ENCODE peak calls at places on chromosomes 12 and 14, in seven cellular contexts. J is Karpas-422, N is IMR-90, X is astrocyte, W is BJ, V is AG04449, L is stomach. Y is an unnamed sample.

GRCh38 chr12:4250691-4251090 is 22.9 kb upstream of the CCND2 start:
- DNase-seq in J (no peak), N (no peak), X (no peak), W (no peak), V (no peak), L (no peak), Y (no peak)

GRCh38 chr12:78703820-78704525 is 160.6 kb upstream of the SYT1 start:
- DNase-seq in J (no peak), N (peak; percentile 91), X (peak; percentile 95), W (peak; percentile 91), V (peak; percentile 73), L (no peak), Y (peak; percentile 56)

GRCh38 chr14:88825078-88825458 is 617 bp downstream of the TTC8 start:
- DNase-seq in J (no peak), N (peak; percentile 23), X (peak; percentile 25), W (no peak), V (no peak), L (no peak), Y (no peak)

GRCh38 chr14:76647699-76648298 is 113.5 kb upstream of the VASH1 start:
- DNase-seq in J (peak; percentile 87), N (peak; percentile 59), X (peak; percentile 36), W (no peak), V (no peak), L (no peak), Y (peak; percentile 29)

GRCh38 chr14:44935155-44935554 is 26.6 kb downstream of the KLHL28 start:
- DNase-seq in J (no peak), N (peak; percentile 30), X (no peak), W (no peak), V (no peak), L (no peak), Y (no peak)

GRCh38 chr14:54564071-54564798 is 2.7 kb upstream of the SAMD4A start:
- DNase-seq in J (peak; percentile 88), N (peak; percentile 48), X (peak; percentile 27), W (no peak), V (no peak), L (no peak), Y (no peak)

GRCh38 chr14:24172871-24173281 is 996 bp downstream of the REC8 start:
- DNase-seq in J (no peak), N (no peak), X (no peak), W (no peak), V (no peak), L (no peak), Y (no peak)

GRCh38 chr12:130706885-130707570 is 9.1 kb downstream of the RIMBP2 start:
- DNase-seq in J (no peak), N (no peak), X (no peak), W (no peak), V (no peak), L (no peak), Y (no peak)

GRCh38 chr14:96056509-96057422 is 17.6 kb downstream of the C14orf132 start:
- DNase-seq in J (peak; percentile 90), N (no peak), X (no peak), W (no peak), V (no peak), L (peak; percentile 36), Y (no peak)

GRCh38 chr14:99663716-99664635 is 19.0 kb downstream of the HHIPL1 start:
- DNase-seq in J (no peak), N (no peak), X (no peak), W (no peak), V (no peak), L (no peak), Y (no peak)

DNA sequence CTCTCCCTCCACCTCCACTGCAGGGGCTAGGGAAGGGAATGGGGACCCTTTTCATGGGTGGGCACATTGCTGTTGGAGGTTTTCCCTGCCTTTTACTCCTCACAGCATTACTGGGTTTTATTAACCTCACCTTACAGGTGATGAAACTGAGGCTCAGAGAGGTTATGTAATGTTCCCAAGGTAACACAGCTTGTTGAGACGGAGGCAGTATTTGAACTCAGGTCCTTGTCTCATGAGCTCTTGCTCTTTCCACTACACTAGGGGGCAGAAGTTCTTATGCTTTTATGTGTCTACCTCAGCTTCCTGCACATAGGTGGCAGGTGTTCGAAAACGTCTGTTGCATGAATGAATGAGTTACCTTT is 11.7 kb downstream of the CISTR start:
- DNase-seq in J (no peak), N (no peak), X (no peak), W (no peak), V (no peak), L (no peak), Y (no peak)
- H3K4me3 ChIP-seq in J (no peak overlapping the region), N (no peak overlapping the region), X (no peak overlapping the region), W (no peak overlapping the region), V (no peak overlapping the region), L (peak overlapping the region; percentile 13), Y (no peak overlapping the region)

GRCh38 chr12:39906237-39906636 is 199.6 kb downstream of the SLC2A13 start:
- DNase-seq in J (no peak), N (no peak), X (no peak), W (no peak), V (no peak), L (no peak), Y (no peak)
- H3K4me3 ChIP-seq in J (no peak overlapping the region), N (no peak overlapping the region), X (no peak overlapping the region), W (no peak overlapping the region), V (no peak overlapping the region), L (no peak overlapping the region), Y (no peak overlapping the region)

DNA sequence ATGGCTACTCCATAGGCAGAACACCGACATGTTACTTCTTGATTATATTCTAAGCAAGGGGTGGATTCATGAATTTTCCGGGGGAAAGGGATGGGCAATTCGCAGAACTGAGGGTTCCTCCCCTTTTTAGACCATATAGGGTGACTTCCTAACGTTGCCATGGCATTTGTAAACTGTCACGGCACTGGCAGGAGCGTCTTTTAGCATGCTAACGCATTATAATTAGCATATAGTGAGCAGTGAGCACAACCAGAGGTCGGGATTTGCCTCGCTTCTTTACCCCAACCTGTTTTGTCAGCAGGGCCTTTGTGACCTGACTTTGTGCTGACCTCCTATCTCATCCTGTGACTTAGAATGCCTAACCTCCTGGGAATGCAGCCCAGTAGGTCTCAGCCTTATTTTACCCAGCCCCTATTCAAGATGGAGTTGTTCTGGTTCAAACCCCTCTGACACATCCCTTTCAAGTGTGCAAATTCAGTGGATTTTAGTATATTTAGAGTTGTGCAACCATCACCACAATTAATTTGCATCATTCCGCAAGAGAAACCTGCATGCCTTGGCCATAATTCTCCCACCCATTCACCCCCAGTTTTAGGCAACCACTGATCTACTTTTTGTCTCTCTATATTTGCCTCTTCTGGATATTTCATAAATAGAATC is 27.4 kb downstream of the PALS1 start:
- DNase-seq in J (no peak), N (peak; percentile 20), X (peak; percentile 36), W (no peak), V (no peak), L (no peak), Y (peak; percentile 12)
- H3K4me3 ChIP-seq in J (no peak overlapping the region), N (no peak overlapping the region), X (peak overlapping the region; percentile 32), W (no peak overlapping the region), V (no peak overlapping the region), L (peak overlapping the region; percentile 19), Y (peak overlapping the region; percentile 28)

GRCh38 chr12:20527396-20528154 is 159.2 kb downstream of the PDE3A start:
- DNase-seq in J (no peak), N (peak; percentile 90), X (peak; percentile 80), W (no peak), V (no peak), L (no peak), Y (peak; percentile 89)
- H3K4me3 ChIP-seq in J (no peak overlapping the region), N (no peak overlapping the region), X (peak overlapping the region; percentile 12), W (no peak overlapping the region), V (no peak overlapping the region), L (no peak overlapping the region), Y (no peak overlapping the region)

GRCh38 chr12:113770389-113770865 is 195.7 kb downstream of the RBM19 start:
- DNase-seq in J (no peak), N (no peak), X (no peak), W (no peak), V (no peak), L (no peak), Y (no peak)

GRCh38 chr12:113769322-113769721 is 196.8 kb downstream of the RBM19 start:
- DNase-seq in J (no peak), N (no peak), X (no peak), W (no peak), V (no peak), L (no peak), Y (no peak)

GRCh38 chr12:113774526-113774925 is 191.6 kb downstream of the RBM19 start:
- DNase-seq in J (no peak), N (no peak), X (no peak), W (no peak), V (no peak), L (no peak), Y (no peak)

GRCh38 chr12:113768850-113769249 is 197.3 kb downstream of the RBM19 start:
- DNase-seq in J (no peak), N (no peak), X (no peak), W (no peak), V (no peak), L (no peak), Y (no peak)

DNA sequence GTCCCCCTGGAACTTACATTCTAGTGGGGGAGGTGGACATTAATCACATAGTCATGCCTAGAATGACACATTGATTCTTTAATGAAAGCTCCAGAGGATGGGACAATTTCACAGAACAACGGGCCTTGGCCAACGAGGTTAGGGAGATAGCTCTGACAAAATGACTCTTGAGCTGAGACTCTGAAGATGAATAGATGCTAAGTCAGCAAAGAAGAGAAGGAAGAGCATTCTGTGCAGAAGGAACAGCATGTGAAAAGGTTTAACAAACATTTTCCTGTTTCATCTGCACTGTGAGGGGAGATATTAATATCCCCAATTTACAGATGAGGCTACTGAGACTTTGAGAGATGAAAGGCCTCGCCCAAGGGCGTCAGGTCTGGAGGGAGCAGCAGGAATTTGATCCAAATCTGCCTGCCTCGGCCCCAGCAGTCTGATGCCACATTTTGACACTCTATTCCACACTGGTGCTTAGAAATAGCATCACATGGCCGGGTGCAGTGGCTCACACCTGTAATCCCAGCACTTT is 193.6 kb downstream of the RBM19 start:
- DNase-seq in J (no peak), N (no peak), X (no peak), W (no peak), V (no peak), L (no peak), Y (no peak)
- H3K4me3 ChIP-seq in J (no peak overlapping the region), N (no peak overlapping the region), X (no peak overlapping the region), W (no peak overlapping the region), V (no peak overlapping the region), L (no peak overlapping the region), Y (no peak overlapping the region)

GRCh38 chr12:48198619-48198973 is 4.5 kb downstream of the OR10AD1 start:
- DNase-seq in J (no peak), N (no peak), X (no peak), W (no peak), V (no peak), L (peak; percentile 42), Y (no peak)

GRCh38 chr12:48198985-48199384 is 4.1 kb downstream of the OR10AD1 start:
- DNase-seq in J (no peak), N (no peak), X (no peak), W (no peak), V (no peak), L (no peak), Y (no peak)

GRCh38 chr12:48201091-48201490 is 2.0 kb downstream of the OR10AD1 start:
- DNase-seq in J (no peak), N (no peak), X (no peak), W (no peak), V (no peak), L (no peak), Y (no peak)

GRCh38 chr12:48197967-48198618 is 5.0 kb downstream of the OR10AD1 start:
- DNase-seq in J (peak; percentile 95), N (peak; percentile 87), X (peak; percentile 91), W (peak; percentile 78), V (peak; percentile 45), L (peak; percentile 98), Y (peak; percentile 92)

GRCh38 chr12:48199784-48200198 is 3.3 kb downstream of the OR10AD1 start:
- DNase-seq in J (no peak), N (peak; percentile 68), X (no peak), W (no peak), V (no peak), L (no peak), Y (no peak)
- H3K4me3 ChIP-seq in J (no peak overlapping the region), N (no peak overlapping the region), X (no peak overlapping the region), W (no peak overlapping the region), V (no peak overlapping the region), L (no peak overlapping the region), Y (no peak overlapping the region)

Y was measured in brain microvascular endothelial cell.